ENCODE peak calls at places on chromosome 4, in five cellular contexts. P is lung; H is left ventricle myocardium inferior; V is Panc1; D is CD4-positive, alpha-beta memory T cell. Q is an unnamed sample. For H3K4me1, the result is how much of the 10 kb centered on the place peaks cover.

GRCh38 chr4:112898357-112899141 is 150.9 kb upstream of the ANK2 start:
- DNase-seq in V (no peak), D (no peak), H (no peak), P (no peak), Q (no peak)

GRCh38 chr4:10529891-10530786 is 72.9 kb upstream of the ZNF518B start:
- DNase-seq in D (no peak), V (no peak), H (no peak), P (no peak), Q (no peak)

GRCh38 chr4:52407545-52407944 is 251.6 kb downstream of the USP46 start:
- DNase-seq in P (no peak), H (no peak), D (no peak), V (no peak), Q (no peak)

GRCh38 chr4:80035336-80035735 is 37.7 kb downstream of the ANTXR2 start:
- DNase-seq in P (no peak), V (no peak), D (no peak), H (no peak), Q (no peak)

GRCh38 chr4:124111922-124112321 is 600.6 kb downstream of the ANKRD50 start:
- DNase-seq in D (no peak), V (peak), H (no peak), P (no peak), Q (no peak)

GRCh38 chr4:185209031-185209851 is at the start of gene SNX25:
- DNase-seq in D (peak), P (peak), H (peak), V (no peak), Q (peak)

GRCh38 chr4:153773236-153773690 is 13.4 kb upstream of the RNF175 start:
- DNase-seq in H (no peak), V (no peak), P (no peak), D (no peak), Q (no peak)

GRCh38 chr4:157217708-157218107 is 2.8 kb upstream of the GRIA2 start:
- DNase-seq in D (no peak), V (no peak), P (no peak), H (no peak), Q (no peak)

GRCh38 chr4:1691737-1692373 is 7.7 kb upstream of the FAM53A start:
- DNase-seq in H (no peak), P (no peak), V (no peak), D (no peak), Q (no peak)

GRCh38 chr4:163110442-163110841 is 56.2 kb downstream of the NAF1 start:
- DNase-seq in D (no peak), P (no peak), V (no peak), H (no peak), Q (no peak)

GRCh38 chr4:47160095-47160494 is 128.7 kb downstream of the GABRB1 start:
- DNase-seq in D (no peak), V (no peak), H (no peak), P (no peak), Q (no peak)

GRCh38 chr4:16897991-16898827 is at the start of gene LDB2:
- DNase-seq in V (no peak), P (peak), H (peak), D (no peak), Q (no peak)

GRCh38 chr4:137532869-137533236 is 559 bp upstream of the PCDH18 start:
- DNase-seq in D (no peak), P (no peak), V (no peak), H (no peak), Q (no peak)

GRCh38 chr4:83731609-83732008 is 195.7 kb downstream of the GPAT3 start:
- DNase-seq in V (no peak), D (no peak), H (no peak), P (no peak), Q (no peak)

GRCh38 chr4:110625593-110626292 is 2.9 kb upstream of the PITX2 start:
- DNase-seq in H (no peak), V (no peak), D (no peak), P (no peak), Q (no peak)

GRCh38 chr4:82629238-82630000 is 67.6 kb upstream of the TMEM150C start:
- DNase-seq in P (no peak), D (no peak), H (no peak), V (no peak), Q (no peak)
- H3K27ac ChIP-seq in P (no peak), D (no peak), H (peak), V (no peak), Q (no peak)

GRCh38 chr4:53583513-53583912 is 7.8 kb downstream of the LNX1 start:
- DNase-seq in P (no peak), D (no peak), H (no peak), V (no peak), Q (no peak)
- H3K4me1 ChIP-seq in P (under half), D (under half), H (under half), V (under half), Q (under half)

GRCh38 chr4:105633241-105633640 is 75.2 kb downstream of the INTS12 start:
- DNase-seq in V (no peak), P (no peak), D (no peak), H (no peak), Q (no peak)
- H3K27ac ChIP-seq in V (no peak), P (no peak), D (no peak), H (peak), Q (no peak)

GRCh38 chr4:87068591-87069021 is 133.8 kb downstream of the AFF1 start:
- DNase-seq in H (no peak), P (no peak), D (no peak), V (no peak), Q (no peak)

GRCh38 chr4:87066403-87067119 is 131.8 kb downstream of the AFF1 start:
- DNase-seq in V (no peak), H (no peak), P (no peak), D (no peak), Q (no peak)

GRCh38 chr4:87069037-87069742 is 134.4 kb downstream of the AFF1 start:
- DNase-seq in D (no peak), P (no peak), V (no peak), H (no peak), Q (no peak)

GRCh38 chr4:87065016-87065415 is 130.2 kb downstream of the AFF1 start:
- DNase-seq in D (no peak), H (no peak), P (no peak), V (no peak), Q (no peak)

DNA sequence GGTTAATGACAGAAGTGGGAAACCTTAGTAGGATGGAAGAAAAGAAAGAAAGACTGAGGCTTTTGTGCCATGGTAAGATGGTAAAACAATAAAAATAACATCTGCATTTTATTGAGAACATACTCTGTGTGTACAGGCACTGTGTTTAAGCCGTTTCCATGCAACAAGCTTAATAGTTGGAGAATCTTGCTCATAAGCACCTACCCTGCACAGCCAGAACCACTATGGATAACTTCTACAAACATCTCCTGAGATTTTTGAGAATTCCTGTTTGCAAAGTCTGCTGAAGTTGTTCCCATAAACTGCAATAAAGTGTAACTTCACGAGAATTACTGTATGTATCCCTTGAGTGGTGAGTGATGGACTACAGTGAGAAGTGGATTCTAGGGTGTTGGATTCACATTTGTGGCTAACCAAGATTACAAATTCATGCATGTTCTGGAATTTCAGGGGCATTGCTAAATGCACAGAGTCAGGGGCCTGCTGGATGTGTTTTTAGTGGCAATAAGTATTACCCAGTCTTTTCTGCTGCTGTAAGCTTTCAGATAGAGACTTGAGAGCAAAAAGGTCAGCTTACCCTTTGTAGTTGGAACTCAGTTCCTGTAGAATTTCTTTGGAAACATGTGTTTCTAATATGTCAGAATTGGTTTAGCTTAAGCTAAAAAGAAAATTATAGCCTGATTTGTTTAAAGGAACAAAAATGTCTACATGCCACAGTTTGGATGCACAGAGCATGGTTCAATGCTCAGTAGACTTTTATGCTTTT is 132.5 kb downstream of the AFF1 start:
- DNase-seq in D (no peak), P (no peak), H (no peak), V (no peak), Q (no peak)
- H3K4me1 ChIP-seq in D (under half), P (under half), H (half or more), V (under half), Q (half or more)

GRCh38 chr4:54658321-54659093 is 750 bp downstream of the KIT start:
- DNase-seq in D (peak), V (no peak), H (peak), P (peak), Q (no peak)
- H3K27ac ChIP-seq in D (no peak), V (no peak), H (peak), P (no peak), Q (no peak)

GRCh38 chr4:87034527-87034926 is 99.7 kb downstream of the AFF1 start:
- DNase-seq in P (no peak), V (no peak), H (no peak), D (no peak), Q (no peak)
- H3K4me1 ChIP-seq in P (half or more), V (under half), H (half or more), D (half or more), Q (half or more)

DNA sequence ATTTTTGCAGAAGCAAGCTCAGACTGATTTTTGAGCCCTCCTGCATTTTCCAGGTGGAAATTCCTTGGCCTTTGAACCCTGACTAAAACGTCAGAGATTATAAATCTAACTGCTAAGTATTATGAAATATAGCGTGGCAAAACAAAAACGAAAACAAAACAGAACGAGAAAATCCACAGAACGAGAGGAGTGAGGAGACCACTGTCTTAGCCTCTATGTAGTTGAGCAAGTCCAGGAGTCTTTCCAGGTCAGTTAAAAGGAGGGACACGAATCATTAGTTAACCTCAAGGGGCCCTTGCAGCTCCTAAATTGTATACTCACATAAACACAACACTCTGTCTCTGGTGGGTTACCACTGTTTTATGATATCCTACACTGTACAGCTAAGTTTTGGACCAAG is 80.2 kb downstream of the SYNPO2 start:
- DNase-seq in D (no peak), P (no peak), V (no peak), H (no peak), Q (no peak)
- H3K27ac ChIP-seq in D (no peak), P (peak), V (no peak), H (peak), Q (peak)

GRCh38 chr4:2858451-2859217 is 15.0 kb downstream of the ADD1 start:
- DNase-seq in H (no peak), V (no peak), D (no peak), P (no peak), Q (no peak)

GRCh38 chr4:2855584-2855983 is 11.9 kb downstream of the ADD1 start:
- DNase-seq in P (no peak), D (no peak), H (no peak), V (no peak), Q (no peak)

GRCh38 chr4:2859514-2859913 is 15.9 kb downstream of the ADD1 start:
- DNase-seq in V (no peak), D (no peak), H (no peak), P (no peak), Q (no peak)

GRCh38 chr4:2856266-2856665 is 12.6 kb downstream of the ADD1 start:
- DNase-seq in V (no peak), D (no peak), H (no peak), P (no peak), Q (no peak)

GRCh38 chr4:2857349-2857927 is 13.8 kb downstream of the ADD1 start:
- DNase-seq in V (no peak), P (no peak), D (no peak), H (no peak), Q (no peak)
- H3K4me1 ChIP-seq in V (under half), P (under half), D (half or more), H (half or more), Q (half or more)

GRCh38 chr4:139943277-139943676 is 210.7 kb downstream of the MAML3 start:
- DNase-seq in V (no peak), D (no peak), P (no peak), H (no peak), Q (no peak)
- H3K27ac ChIP-seq in V (no peak), D (no peak), P (no peak), H (no peak), Q (no peak)

Q was measured in gastrocnemius medialis.